ENCODE peak calls at places on chromosomes 13 and 19, in seven cellular contexts. K is neural progenitor cell; A is GM12865; E is heart right ventricle; B is lung; F is CD4-positive, alpha-beta T cell; S is GM10248. Y is an unnamed sample.

GRCh38 chr13:76944457-76944856 is 3.9 kb upstream of the ACOD1 start:
- DNase-seq in K (no peak), B (no peak), F (no peak), S (no peak), E (no peak), A (no peak), Y (no peak)

GRCh38 chr19:4430760-4431159 is 26.8 kb downstream of the UBXN6 start:
- DNase-seq in B (no peak), A (peak), S (no peak), E (no peak), K (no peak), F (no peak), Y (no peak)

GRCh38 chr13:40485611-40486517 is 180.6 kb downstream of the FOXO1 start:
- DNase-seq in E (no peak), F (peak), K (peak), S (peak), B (no peak), A (peak), Y (no peak)

GRCh38 chr19:30604657-30605056 is 232.5 kb downstream of the ZNF536 start:
- DNase-seq in B (no peak), E (no peak), S (no peak), K (no peak), A (no peak), F (no peak), Y (no peak)

GRCh38 chr19:13064092-13064489 is 38.6 kb downstream of the LYL1 start:
- DNase-seq in K (no peak), A (no peak), S (no peak), E (peak), F (no peak), B (no peak), Y (no peak)

GRCh38 chr13:42367836-42368235 is 95.9 kb downstream of the AKAP11 start:
- DNase-seq in A (no peak), B (no peak), S (no peak), K (no peak), F (no peak), E (no peak), Y (no peak)

GRCh38 chr13:37681295-37682032 is 82.9 kb upstream of the POSTN start:
- DNase-seq in B (no peak), E (no peak), S (no peak), K (no peak), A (no peak), F (no peak), Y (no peak)

GRCh38 chr19:32798201-32798600 is 71.4 kb downstream of the SLC7A9 start:
- DNase-seq in B (no peak), E (no peak), S (no peak), A (no peak), F (no peak), K (no peak), Y (no peak)

GRCh38 chr19:1987197-1988187 is 28.0 kb downstream of the BTBD2 start:
- DNase-seq in E (no peak), K (no peak), A (no peak), B (no peak), F (no peak), S (no peak), Y (no peak)

GRCh38 chr13:78659450-78660110 is 625 bp upstream of the OBI1 start:
- DNase-seq in K (no peak), B (no peak), S (no peak), A (peak), F (no peak), E (no peak), Y (no peak)

GRCh38 chr13:85700909-85701308 is 98.3 kb downstream of the SLITRK6 start:
- DNase-seq in B (no peak), S (no peak), F (no peak), E (no peak), A (no peak), K (no peak), Y (no peak)

GRCh38 chr13:30978981-30979956 is 46.8 kb downstream of the TEX26 start:
- DNase-seq in E (peak), F (peak), K (peak), B (no peak), S (peak), A (peak), Y (peak)

GRCh38 chr13:106609116-106609515 is 41.2 kb upstream of the ARGLU1 start:
- DNase-seq in E (no peak), B (no peak), K (no peak), S (no peak), F (no peak), A (no peak), Y (no peak)

GRCh38 chr19:31332096-31332495 is 17.1 kb downstream of the TSHZ3 start:
- DNase-seq in S (no peak), K (no peak), E (no peak), A (no peak), F (no peak), B (no peak), Y (no peak)

GRCh38 chr19:48918801-48919247 is 14.7 kb upstream of the DHDH start:
- DNase-seq in F (no peak), B (no peak), E (no peak), K (peak), A (no peak), S (no peak), Y (no peak)

GRCh38 chr13:110422913-110423688 is 116.0 kb downstream of the COL4A2 start:
- DNase-seq in F (no peak), K (no peak), E (no peak), S (no peak), B (no peak), A (no peak), Y (no peak)

GRCh38 chr19:33603377-33603776 is 18.4 kb upstream of the CHST8 start:
- DNase-seq in S (no peak), B (no peak), E (no peak), F (no peak), K (no peak), A (no peak), Y (no peak)

DNA sequence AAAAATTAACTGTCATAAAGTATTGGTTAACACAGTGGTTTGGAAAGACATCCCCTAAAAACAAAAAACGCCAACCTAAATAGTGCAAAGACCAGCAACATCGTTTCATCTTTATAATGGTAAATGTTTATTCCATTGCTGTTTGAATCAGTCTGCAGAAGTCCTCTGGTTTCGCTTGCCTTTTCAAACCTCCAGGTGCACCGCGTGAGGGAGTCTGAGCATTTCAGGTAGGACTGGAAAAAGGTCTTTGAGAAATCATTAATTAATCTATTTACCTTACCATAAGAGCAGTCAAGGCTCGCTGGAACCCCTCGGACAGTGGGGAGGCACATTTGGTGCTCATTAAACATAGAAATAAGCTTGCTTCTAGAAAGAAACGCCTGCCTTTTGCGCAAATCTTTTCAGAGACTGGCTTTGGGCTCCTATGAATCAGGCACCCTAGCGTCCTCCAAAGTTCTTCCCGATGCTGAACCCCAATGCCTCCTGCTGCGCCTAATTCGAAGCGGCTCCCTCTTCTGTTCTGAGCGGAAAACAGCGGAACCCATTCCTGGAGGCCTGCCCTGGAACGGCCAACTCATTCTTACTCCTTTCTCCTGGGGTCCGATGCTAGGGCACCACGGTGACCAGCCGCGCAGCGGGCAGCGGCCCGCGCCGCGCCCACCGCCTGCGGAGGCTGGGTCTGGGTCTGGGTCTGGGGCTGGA is 942 bp upstream of the MTUS2 start:
- DNase-seq in F (no peak), A (no peak), B (no peak), S (peak), E (no peak), K (peak), Y (no peak)
- TF ChIP-seq CTCF in F (no peak), A (no peak), B (no peak), S (no peak), E (no peak), K (no peak), Y (no peak)

DNA sequence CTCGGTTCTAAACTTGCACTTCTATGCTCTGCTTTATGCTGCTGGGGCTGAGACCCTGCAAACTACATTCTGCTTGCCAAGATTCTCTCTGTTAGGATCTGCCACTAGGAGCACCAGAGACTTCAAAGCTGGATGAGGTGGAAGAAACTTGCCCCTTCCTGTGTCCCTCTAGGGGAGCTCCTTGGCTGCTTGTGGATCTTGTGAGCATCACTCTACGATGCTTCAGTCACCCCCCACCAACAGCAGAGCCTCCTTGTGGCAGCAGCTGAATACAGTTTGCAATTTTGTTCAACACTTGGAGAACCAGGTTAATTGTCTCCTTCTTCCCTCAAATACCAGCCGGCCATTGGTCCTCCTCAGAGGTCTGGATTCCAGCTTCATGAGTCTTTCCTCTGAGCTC is 310.6 kb downstream of the FGF14 start:
- DNase-seq in B (no peak), F (no peak), E (no peak), S (no peak), A (peak), K (peak), Y (no peak)
- TF ChIP-seq CTCF in B (no peak), F (no peak), E (peak), S (no peak), A (no peak), K (peak), Y (no peak)

DNA sequence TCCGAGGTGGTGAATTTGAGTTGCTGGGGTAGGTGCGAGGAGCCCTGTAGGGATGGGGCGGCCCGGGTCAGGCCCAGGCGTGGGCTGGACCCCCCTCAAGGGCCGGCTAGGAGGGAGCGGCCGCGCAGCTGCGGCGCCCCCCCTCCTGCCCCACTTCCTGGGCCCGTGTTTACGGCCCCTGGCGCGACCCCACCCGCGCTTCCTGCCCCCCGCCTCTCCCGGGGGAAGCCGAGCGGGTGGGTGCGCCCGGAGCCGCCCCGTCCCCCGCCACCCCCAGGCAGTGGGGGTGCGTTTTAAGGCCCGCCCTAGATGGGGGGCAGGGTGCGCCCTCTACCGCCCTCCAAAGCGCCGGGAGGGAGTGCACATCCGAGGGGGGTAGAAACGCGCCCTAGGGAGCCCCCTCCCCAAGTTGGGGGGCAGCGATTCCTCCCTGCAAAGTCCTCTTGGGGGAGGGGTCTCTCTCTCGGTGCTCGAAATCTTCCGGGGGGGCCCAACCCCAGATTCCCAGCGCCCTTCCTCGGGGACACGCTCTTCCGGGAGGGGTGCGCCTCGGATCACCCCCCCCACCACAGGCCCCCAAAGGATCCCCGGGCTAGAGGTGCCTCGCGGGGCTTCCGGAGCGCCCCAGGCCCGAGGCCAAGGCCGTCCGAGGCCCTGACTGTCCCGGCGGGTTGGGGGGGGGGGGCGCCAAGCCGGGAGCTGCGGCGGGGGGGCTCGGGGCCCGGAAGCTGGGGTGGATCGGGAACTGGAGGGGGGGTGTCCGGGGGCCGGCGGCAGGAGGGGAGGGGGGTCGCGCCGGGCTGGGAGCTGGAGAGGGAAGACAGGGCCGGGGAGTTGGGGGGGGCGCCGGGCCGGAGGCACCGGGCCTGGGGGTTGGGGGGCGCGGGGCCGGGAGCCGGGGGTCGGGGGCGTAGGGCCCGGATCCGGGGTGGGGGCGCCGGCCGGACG is 807 bp downstream of the TLE5 start:
- DNase-seq in K (no peak), E (peak), S (peak), F (peak), A (peak), B (no peak), Y (peak)
- TF ChIP-seq CTCF in K (peak), E (peak), S (peak), F (peak), A (peak), B (no peak), Y (peak)

DNA sequence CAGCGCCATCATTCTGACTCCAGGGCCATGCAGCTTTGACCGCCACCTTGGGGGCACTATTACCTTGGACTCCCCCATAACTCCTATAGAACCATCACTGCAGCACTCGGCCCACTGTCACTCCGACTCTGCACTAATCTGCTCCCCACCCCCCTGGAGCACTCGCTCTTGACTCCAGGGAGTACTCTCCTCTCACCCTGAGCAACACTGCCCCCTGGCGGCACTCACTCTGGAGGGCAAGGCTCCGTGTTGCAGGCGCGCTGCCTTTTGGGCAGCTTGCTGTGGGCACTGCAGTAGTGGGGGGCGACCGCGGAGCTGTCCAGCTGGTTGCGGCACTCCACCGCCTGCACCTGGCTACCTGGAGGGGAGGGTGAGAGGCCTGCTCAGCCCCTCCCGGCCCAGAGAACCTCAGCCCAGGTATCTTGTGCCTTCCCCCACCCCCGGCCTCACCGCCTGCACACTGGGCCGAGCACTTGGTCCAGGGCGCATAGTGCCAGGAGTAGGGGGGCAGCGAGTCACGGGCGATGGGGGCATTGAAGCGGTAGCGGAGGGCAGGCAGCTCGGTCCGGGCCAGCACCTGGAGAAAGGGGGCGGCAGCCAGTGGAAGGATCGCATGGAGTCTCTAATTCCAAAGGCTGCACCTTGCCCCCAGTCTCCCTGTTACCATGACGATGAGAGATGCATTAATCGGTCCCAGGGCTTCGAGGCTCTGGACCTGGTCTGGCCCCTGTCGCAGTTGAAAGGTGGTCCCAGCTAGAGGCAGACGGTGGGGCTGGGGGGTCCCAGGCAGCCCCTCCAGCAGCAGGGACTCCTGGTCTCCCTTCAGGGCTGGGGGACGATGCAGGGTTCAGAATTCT is 8.9 kb upstream of the MYO1F start:
- DNase-seq in B (peak), S (no peak), F (peak), E (peak), A (peak), K (peak), Y (no peak)
- TF ChIP-seq CTCF in B (no peak), S (peak), F (peak), E (peak), A (peak), K (peak), Y (no peak)

GRCh38 chr19:55316646-55317045 is 8.5 kb downstream of the TMEM150B start:
- DNase-seq in K (no peak), B (no peak), E (no peak), A (no peak), S (no peak), F (no peak), Y (no peak)
- TF ChIP-seq CTCF in K (no peak), B (no peak), E (no peak), A (no peak), S (no peak), F (no peak), Y (no peak)

DNA sequence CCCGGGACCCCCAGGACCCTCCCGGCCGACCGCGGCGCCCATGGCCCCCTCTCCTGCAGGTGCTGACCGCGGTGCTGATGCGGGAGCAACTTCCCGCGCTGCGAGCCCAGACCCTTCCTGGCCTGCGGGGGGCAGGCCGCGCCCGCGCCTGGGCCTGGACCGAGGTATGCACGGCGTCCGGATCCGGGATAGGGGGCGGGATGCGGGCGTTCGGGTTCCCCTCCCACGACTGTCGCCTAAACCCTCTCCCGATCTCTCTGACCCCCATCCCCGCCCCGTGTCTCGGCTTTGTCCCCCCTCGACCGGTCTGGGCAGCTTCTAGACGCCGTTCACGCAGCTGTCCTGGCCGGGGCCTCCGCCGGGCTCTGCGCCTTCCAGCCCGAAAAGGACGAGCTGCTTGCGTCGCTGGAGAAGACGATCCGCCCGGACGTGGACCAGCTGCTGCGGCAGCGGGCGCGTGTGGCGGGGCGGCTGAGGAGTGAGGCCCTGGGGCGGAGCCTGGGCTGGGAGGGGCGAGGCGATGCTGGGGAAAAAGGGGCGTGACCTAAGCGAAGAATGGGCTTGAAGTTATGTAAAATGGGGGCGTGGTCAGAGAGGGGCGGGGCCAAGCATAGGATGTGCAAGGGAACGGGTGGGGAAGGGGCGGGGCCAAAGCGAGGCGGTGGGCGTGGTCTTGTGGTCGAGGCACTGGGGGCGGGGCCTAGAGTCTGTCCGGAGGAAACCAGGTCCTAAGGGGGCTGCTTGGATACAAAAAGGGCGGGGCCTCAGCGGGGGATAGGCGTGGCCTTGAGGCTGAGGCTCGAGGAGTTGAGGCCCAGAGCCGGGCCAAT is 15.9 kb upstream of the COLGALT1 start:
- DNase-seq in F (peak), B (peak), A (peak), S (peak), K (peak), E (peak), Y (peak)
- TF ChIP-seq CTCF in F (peak), B (peak), A (no peak), S (peak), K (peak), E (peak), Y (no peak)

Y was measured in natural killer cell.